ENCODE peak calls at places on chromosomes 5 and 9, in seven cellular contexts. U, T, X, J, I, E and V are unnamed samples.

GRCh38 chr9:96513622-96514021 is 63.7 kb downstream of the HABP4 start:
- DNase-seq in U (no peak), T (peak), X (peak), J (peak), I (no peak), E (no peak), V (no peak)

GRCh38 chr5:911601-912000 is 18.9 kb downstream of the TRIP13 start:
- DNase-seq in U (no peak), T (peak), X (peak), J (peak), I (peak), E (no peak), V (no peak)

GRCh38 chr9:116855881-116856662 is 169.0 kb downstream of the TRIM32 start:
- DNase-seq in U (no peak), T (no peak), X (peak), J (no peak), I (no peak), E (no peak), V (no peak)

GRCh38 chr5:135393691-135394090 is 5.3 kb downstream of the MACROH2A1 start:
- DNase-seq in U (no peak), T (peak), X (peak), J (peak), I (no peak), E (no peak), V (no peak)

GRCh38 chr9:63816742-63817621 is 1468.0 kb downstream of the FOXD4L5 start:
- DNase-seq in U (peak), T (peak), X (peak), J (peak), I (no peak), E (peak), V (peak)

GRCh38 chr5:140595538-140595937 is 30.9 kb downstream of the SLC35A4 start:
- DNase-seq in U (peak), T (no peak), X (no peak), J (no peak), I (no peak), E (no peak), V (no peak)

GRCh38 chr5:76372320-76373054 is 30.6 kb upstream of the IQGAP2 start:
- DNase-seq in U (no peak), T (peak), X (peak), J (peak), I (peak), E (no peak), V (no peak)

GRCh38 chr9:35079041-35079425 is 709 bp downstream of the FANCG start:
- DNase-seq in U (peak), T (no peak), X (no peak), J (no peak), I (no peak), E (no peak), V (no peak)

GRCh38 chr5:14399054-14399657 is 182.4 kb upstream of the OTULINL start:
- DNase-seq in U (peak), T (peak), X (peak), J (peak), I (peak), E (peak), V (peak)

GRCh38 chr5:36494756-36495637 is 111.4 kb upstream of the SLC1A3 start:
- DNase-seq in U (no peak), T (peak), X (peak), J (peak), I (no peak), E (no peak), V (no peak)

GRCh38 chr9:134186471-134187109 is 22.2 kb upstream of the RNU6ATAC start:
- DNase-seq in U (no peak), T (no peak), X (no peak), J (no peak), I (no peak), E (no peak), V (no peak)

GRCh38 chr5:132060501-132061161 is at the start of gene IL3:
- DNase-seq in U (no peak), T (no peak), X (no peak), J (no peak), I (no peak), E (no peak), V (no peak)

GRCh38 chr9:124855944-124856773 is 2.9 kb downstream of the WDR38 start:
- DNase-seq in U (peak), T (no peak), X (peak), J (peak), I (no peak), E (no peak), V (no peak)

GRCh38 chr5:125874717-125875116 is 548.5 kb upstream of the GRAMD2B start:
- DNase-seq in U (no peak), T (no peak), X (no peak), J (no peak), I (no peak), E (no peak), V (no peak)

GRCh38 chr5:172143875-172144274 is 44.1 kb downstream of the STK10 start:
- DNase-seq in U (no peak), T (no peak), X (no peak), J (no peak), I (no peak), E (no peak), V (no peak)

GRCh38 chr5:73186976-73187375 is 14.0 kb downstream of the TMEM174 start:
- DNase-seq in U (no peak), T (no peak), X (no peak), J (no peak), I (no peak), E (no peak), V (no peak)

GRCh38 chr5:109256486-109256885 is 153.3 kb downstream of the PJA2 start:
- DNase-seq in U (no peak), T (peak), X (no peak), J (no peak), I (no peak), E (no peak), V (no peak)

GRCh38 chr9:136558373-136558772 is 12.5 kb upstream of the NOTCH1 start:
- DNase-seq in U (peak), T (no peak), X (no peak), J (no peak), I (no peak), E (no peak), V (no peak)

GRCh38 chr5:179306191-179307005 is 38.9 kb downstream of the ADAMTS2 start:
- DNase-seq in U (no peak), T (no peak), X (no peak), J (no peak), I (no peak), E (no peak), V (no peak)

GRCh38 chr5:6576861-6577501 is 55.9 kb downstream of the NSUN2 start:
- DNase-seq in U (peak), T (peak), X (peak), J (peak), I (peak), E (peak), V (peak)

GRCh38 chr9:16202913-16203734 is 650.3 kb downstream of the CCDC171 start:
- DNase-seq in U (no peak), T (peak), X (peak), J (peak), I (no peak), E (no peak), V (no peak)

GRCh38 chr9:110850401-110851135 is 182.0 kb downstream of the MUSK start:
- DNase-seq in U (no peak), T (no peak), X (no peak), J (no peak), I (no peak), E (no peak), V (no peak)

GRCh38 chr5:38765461-38765861 is 80.4 kb upstream of the OSMR start:
- DNase-seq in U (no peak), T (peak), X (peak), J (no peak), I (no peak), E (no peak), V (no peak)

GRCh38 chr9:33155393-33155792 is 11.7 kb downstream of the B4GALT1 start:
- DNase-seq in U (peak), T (no peak), X (peak), J (no peak), I (no peak), E (no peak), V (no peak)

GRCh38 chr5:79876510-79876909 is 114.6 kb downstream of the MTX3 start:
- DNase-seq in U (no peak), T (no peak), X (peak), J (no peak), I (no peak), E (no peak), V (no peak)

GRCh38 chr9:109906766-109907382 is 126.9 kb downstream of the PALM2AKAP2 start:
- DNase-seq in U (no peak), T (peak), X (peak), J (peak), I (no peak), E (no peak), V (no peak)

GRCh38 chr9:11194249-11194648 is 581.4 kb upstream of the PTPRD start:
- DNase-seq in U (no peak), T (no peak), X (no peak), J (no peak), I (no peak), E (no peak), V (no peak)

GRCh38 chr9:113531919-113532808 is 68.6 kb downstream of the RGS3 start:
- DNase-seq in U (no peak), T (no peak), X (no peak), J (no peak), I (no peak), E (no peak), V (no peak)

GRCh38 chr9:81776834-81777233 is 87.5 kb upstream of the TLE1 start:
- DNase-seq in U (no peak), T (no peak), X (no peak), J (no peak), I (no peak), E (no peak), V (no peak)

GRCh38 chr5:37553720-37554402 is 174.7 kb downstream of the WDR70 start:
- DNase-seq in U (no peak), T (peak), X (peak), J (peak), I (no peak), E (no peak), V (no peak)

GRCh38 chr5:26872337-26872736 is 166.0 kb downstream of the CDH9 start:
- DNase-seq in U (no peak), T (no peak), X (no peak), J (no peak), I (no peak), E (no peak), V (no peak)
- TF ChIP-seq CTCF in U (no peak), T (no peak), X (no peak), J (no peak), I (no peak), E (no peak), V (no peak)

GRCh38 chr9:84419203-84419602 is 78.6 kb upstream of the SLC28A3 start:
- DNase-seq in U (peak), T (no peak), X (no peak), J (no peak), I (no peak), E (no peak), V (no peak)
- TF ChIP-seq CTCF in U (no peak), T (no peak), X (no peak), J (no peak), I (no peak), E (no peak), V (no peak)

DNA sequence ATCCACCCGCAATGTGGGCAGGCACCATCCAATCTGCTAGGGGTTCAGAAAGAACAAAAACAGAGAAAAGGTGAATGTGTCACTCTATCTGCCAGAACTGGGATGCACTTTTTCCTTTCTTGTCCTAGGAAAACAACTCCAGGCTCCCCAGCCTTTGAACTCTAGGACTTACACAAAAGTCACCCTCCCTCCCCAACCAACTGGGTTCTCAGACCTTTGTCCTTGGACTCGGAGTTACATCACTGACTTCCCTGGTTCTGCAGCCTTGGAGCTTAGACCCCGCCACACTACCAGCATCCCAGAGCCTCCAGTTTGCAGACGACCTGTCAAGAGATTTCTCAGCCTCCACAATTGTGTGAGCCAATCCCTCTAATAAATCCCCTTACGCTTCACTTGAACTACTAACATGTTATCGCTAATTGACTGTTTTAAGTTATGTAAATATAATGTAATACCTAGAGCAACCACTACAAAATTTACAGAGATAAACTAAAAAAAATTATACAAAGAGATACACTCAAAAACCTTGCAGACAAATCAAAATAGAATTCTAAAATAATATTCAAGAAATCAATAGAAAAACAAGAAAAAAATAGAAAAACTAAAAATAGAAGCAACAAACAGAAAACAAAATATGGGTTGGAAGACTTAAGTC is 5.3 kb upstream of the UBLCP1 start:
- DNase-seq in U (no peak), T (no peak), X (no peak), J (no peak), I (no peak), E (no peak), V (no peak)
- TF ChIP-seq CTCF in U (no peak), T (no peak), X (no peak), J (peak), I (no peak), E (no peak), V (no peak)

DNA sequence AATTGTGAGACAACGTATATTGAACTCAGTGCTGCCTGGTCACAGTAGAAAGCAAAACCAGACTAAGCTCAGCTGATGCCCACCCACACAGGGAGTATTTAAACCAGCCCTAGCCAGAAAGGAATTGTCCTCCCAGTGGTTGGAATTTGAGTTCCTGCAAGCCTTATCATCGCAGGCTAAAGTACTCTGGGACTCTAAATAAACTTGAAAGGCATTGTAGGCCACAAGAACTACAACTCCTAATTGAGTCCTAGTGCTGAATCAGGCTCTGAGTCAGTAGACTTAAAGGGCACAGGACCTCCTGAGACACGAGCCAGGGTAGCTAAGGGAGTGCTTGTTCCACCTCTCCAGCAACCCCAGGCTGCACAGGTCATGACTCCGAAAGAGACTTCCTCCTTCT is 171.4 kb downstream of the MCTP1 start:
- DNase-seq in U (peak), T (peak), X (peak), J (peak), I (no peak), E (no peak), V (no peak)
- TF ChIP-seq CTCF in U (no peak), T (peak), X (no peak), J (peak), I (no peak), E (no peak), V (no peak)

DNA sequence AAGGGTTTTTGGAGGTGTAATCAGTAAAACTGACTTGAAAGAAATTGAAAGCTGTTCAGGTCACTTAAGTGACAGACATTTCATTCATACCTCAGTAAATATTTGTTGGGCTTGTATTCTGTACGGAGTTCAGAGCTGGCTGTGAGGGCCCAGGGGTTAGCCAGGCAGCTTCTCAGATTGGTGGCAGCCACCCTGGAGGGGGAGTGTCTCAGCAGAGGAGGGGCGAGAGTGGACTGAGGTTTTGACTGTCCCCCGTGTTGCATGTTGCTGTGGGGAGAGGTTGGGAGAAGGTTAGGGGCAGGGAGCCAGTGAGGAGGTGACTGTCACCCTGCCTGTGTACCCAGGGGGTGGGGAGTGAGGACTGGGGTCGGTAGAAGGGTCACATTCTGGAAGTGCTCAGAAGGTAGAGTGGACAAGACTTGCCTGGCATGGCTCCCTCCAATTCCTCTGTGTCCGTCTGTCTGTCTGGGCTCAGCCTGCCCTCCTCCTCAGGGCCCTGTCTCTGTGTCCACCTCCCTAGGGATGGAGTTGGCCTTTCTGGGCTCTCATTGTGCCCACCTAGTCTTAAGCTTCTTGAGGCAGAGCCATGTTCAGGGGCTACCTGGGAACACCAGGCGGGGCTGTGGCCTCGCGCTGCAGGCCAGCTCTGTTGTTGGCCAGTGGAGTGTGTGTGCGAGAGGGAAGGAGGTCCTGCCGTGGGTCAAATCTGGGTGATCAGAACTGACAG is 4.4 kb downstream of the PHF2 start:
- DNase-seq in U (no peak), T (no peak), X (no peak), J (no peak), I (no peak), E (no peak), V (no peak)
- TF ChIP-seq CTCF in U (no peak), T (no peak), X (no peak), J (no peak), I (no peak), E (no peak), V (no peak)

DNA sequence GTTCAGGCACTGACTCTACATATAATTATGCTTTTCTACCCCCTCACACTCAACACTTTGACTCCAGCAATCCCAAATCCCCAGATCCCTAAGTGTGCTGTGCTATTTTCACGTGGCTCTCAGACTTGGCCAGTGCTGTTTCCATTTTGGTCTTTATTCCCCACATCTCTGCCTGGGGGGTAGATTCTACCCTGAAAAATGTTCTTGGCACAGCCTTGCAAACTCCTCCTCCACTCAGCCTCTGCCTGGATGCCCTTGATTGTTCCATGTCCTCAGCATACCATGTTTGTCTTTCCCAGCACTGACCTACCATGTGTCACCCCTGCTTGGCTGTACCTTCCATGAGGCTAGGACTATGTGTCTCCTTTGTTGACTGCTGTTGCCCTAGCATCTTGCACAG is 43.0 kb downstream of the FXN start:
- DNase-seq in U (no peak), T (peak), X (no peak), J (no peak), I (no peak), E (no peak), V (no peak)
- TF ChIP-seq CTCF in U (no peak), T (no peak), X (no peak), J (no peak), I (no peak), E (no peak), V (no peak)

DNA sequence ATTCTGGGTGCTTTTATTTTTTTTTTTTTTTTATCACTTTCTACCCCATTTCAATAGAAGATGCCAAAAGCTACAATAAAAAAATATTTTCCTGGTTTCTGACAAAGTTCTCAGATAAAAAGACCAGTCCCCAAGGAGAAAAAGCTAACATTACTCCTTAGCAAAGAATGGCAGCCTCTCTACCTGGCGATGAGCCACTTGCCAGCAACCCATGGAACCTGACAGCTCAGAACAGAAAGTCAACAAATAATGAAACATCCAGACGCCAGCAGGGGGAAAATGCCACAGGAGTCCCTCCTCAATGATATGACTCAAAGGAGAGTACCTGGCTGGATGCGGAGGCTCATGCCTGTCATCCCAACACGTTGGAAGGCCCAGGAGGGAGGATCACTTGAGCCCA is 123.2 kb downstream of the MYO10 start:
- DNase-seq in U (no peak), T (peak), X (peak), J (no peak), I (peak), E (no peak), V (no peak)
- TF ChIP-seq CTCF in U (no peak), T (peak), X (no peak), J (peak), I (no peak), E (no peak), V (no peak)

GRCh38 chr5:129171194-129171944 is 76.8 kb downstream of the ISOC1 start:
- DNase-seq in U (no peak), T (no peak), X (no peak), J (no peak), I (no peak), E (no peak), V (no peak)

GRCh38 chr5:129177451-129177850 is 82.9 kb downstream of the ISOC1 start:
- DNase-seq in U (no peak), T (no peak), X (no peak), J (no peak), I (no peak), E (no peak), V (no peak)

GRCh38 chr5:129174447-129174846 is 79.9 kb downstream of the ISOC1 start:
- DNase-seq in U (no peak), T (no peak), X (no peak), J (no peak), I (no peak), E (no peak), V (no peak)

DNA sequence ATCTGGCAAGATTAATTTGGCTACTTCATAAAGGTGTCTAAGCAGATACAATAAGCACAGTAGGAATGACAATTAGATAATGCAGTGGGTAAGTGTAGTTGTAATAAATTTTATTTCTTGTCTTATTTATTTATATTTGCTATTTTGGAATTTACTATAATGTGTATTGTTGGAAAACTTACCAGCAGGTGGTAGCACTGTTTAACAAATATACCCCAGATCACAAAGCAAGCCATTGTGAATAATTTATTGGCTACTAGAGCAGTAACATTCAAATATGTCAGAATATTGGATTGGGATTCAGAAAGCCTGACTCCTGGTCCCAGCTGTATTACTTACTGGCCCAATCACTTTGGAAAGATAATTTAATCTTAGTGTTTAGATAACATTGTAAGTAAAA is 78.0 kb downstream of the ISOC1 start:
- DNase-seq in U (no peak), T (no peak), X (no peak), J (no peak), I (no peak), E (no peak), V (no peak)
- TF ChIP-seq CTCF in U (no peak), T (no peak), X (peak), J (peak), I (peak), E (peak), V (no peak)